ENCODE peak calls at places on chromosome 18, in six cellular contexts. H, K, B, S, P and I are unnamed samples. For H3K4me1, the result is how much of the 10 kb centered on the place peaks cover.

GRCh38 chr18:8341481-8342230 is 267.6 kb upstream of the RAB12 start:
- DNase-seq in P (peak), H (no peak), B (peak), S (no peak), K (peak), I (no peak)

GRCh38 chr18:24181806-24182205 is 42.9 kb downstream of the CABYR start:
- DNase-seq in S (no peak), H (no peak), K (no peak), P (peak), B (peak), I (no peak)

GRCh38 chr18:48543228-48543627 is 4.4 kb downstream of the CTIF start:
- DNase-seq in K (no peak), B (no peak), P (no peak), S (no peak), H (peak), I (no peak)

GRCh38 chr18:42156266-42156665 is 201.2 kb downstream of the PIK3C3 start:
- DNase-seq in H (no peak), B (no peak), K (no peak), S (no peak), P (no peak), I (no peak)

GRCh38 chr18:3995476-3996102 is 459.5 kb downstream of the DLGAP1 start:
- DNase-seq in P (peak), S (no peak), K (peak), B (peak), H (peak), I (peak)

GRCh38 chr18:9614401-9615279 is at the start of gene PPP4R1:
- DNase-seq in H (peak), B (peak), S (peak), P (peak), K (peak), I (peak)

GRCh38 chr18:27780061-27780740 is 396.7 kb downstream of the CDH2 start:
- DNase-seq in H (no peak), K (no peak), P (no peak), S (no peak), B (no peak), I (no peak)

GRCh38 chr18:9517869-9518268 is 42.6 kb downstream of the RALBP1 start:
- DNase-seq in P (no peak), H (no peak), S (no peak), B (no peak), K (no peak), I (no peak)

GRCh38 chr18:7789853-7790552 is 222.9 kb downstream of the PTPRM start:
- DNase-seq in P (peak), K (peak), S (peak), B (peak), H (peak), I (peak)

GRCh38 chr18:27845897-27846296 is 331.0 kb downstream of the CDH2 start:
- DNase-seq in S (no peak), K (no peak), H (no peak), B (no peak), P (peak), I (no peak)

GRCh38 chr18:56233595-56233994 is 404.8 kb downstream of the TXNL1 start:
- DNase-seq in S (no peak), H (no peak), B (no peak), K (peak), P (peak), I (no peak)

GRCh38 chr18:52875711-52876110 is 535.7 kb downstream of the DCC start:
- DNase-seq in S (no peak), K (no peak), P (no peak), H (no peak), B (no peak), I (no peak)

GRCh38 chr18:75226301-75226955 is 15.8 kb downstream of the TSHZ1 start:
- DNase-seq in P (no peak), K (peak), B (no peak), H (no peak), S (no peak), I (peak)

GRCh38 chr18:49920731-49921130 is 107.4 kb upstream of the ACAA2 start:
- DNase-seq in S (no peak), K (no peak), P (no peak), H (no peak), B (peak), I (peak)

GRCh38 chr18:48468151-48468550 is 59.0 kb upstream of the ZBTB7C start:
- DNase-seq in K (no peak), B (peak), P (no peak), S (no peak), H (no peak), I (no peak)

GRCh38 chr18:56112013-56112749 is 524.2 kb upstream of the TCF4 start:
- DNase-seq in P (no peak), B (no peak), S (no peak), K (peak), H (no peak), I (no peak)

GRCh38 chr18:32714571-32715148 is 58.2 kb downstream of the KLHL14 start:
- DNase-seq in S (peak), K (peak), P (peak), H (peak), B (peak), I (peak)

GRCh38 chr18:54239091-54239490 is 14.6 kb upstream of the MBD2 start:
- DNase-seq in K (no peak), S (no peak), P (no peak), B (peak), H (no peak), I (no peak)

GRCh38 chr18:10660485-10660884 is 134.7 kb downstream of the NAPG start:
- DNase-seq in P (no peak), B (no peak), S (no peak), H (no peak), K (peak), I (no peak)

GRCh38 chr18:64165906-64166305 is 17.0 kb upstream of the LINC00305 start:
- DNase-seq in S (no peak), K (no peak), P (peak), B (no peak), H (no peak), I (no peak)

GRCh38 chr18:22193466-22193865 is 24.1 kb downstream of the GATA6 start:
- DNase-seq in K (no peak), H (no peak), P (peak), B (no peak), S (no peak), I (no peak)

GRCh38 chr18:30566877-30567276 is 475.7 kb downstream of the DSC3 start:
- DNase-seq in H (no peak), S (no peak), P (no peak), K (no peak), B (no peak), I (no peak)

GRCh38 chr18:47724186-47724975 is 206.1 kb downstream of the SMAD2 start:
- DNase-seq in K (no peak), P (no peak), H (no peak), S (no peak), B (no peak), I (no peak)

GRCh38 chr18:73812423-73812822 is 335.2 kb downstream of the FBXO15 start:
- DNase-seq in S (no peak), H (no peak), B (no peak), P (no peak), K (no peak), I (no peak)

GRCh38 chr18:27109403-27109802 is 75.7 kb downstream of the CHST9 start:
- DNase-seq in K (no peak), S (no peak), H (no peak), P (no peak), B (no peak), I (no peak)

GRCh38 chr18:59570101-59570875 is 126.9 kb downstream of the CCBE1 start:
- DNase-seq in K (peak), P (peak), H (no peak), S (no peak), B (no peak), I (no peak)

GRCh38 chr18:9673296-9674251 is 34.5 kb upstream of the RAB31 start:
- DNase-seq in P (peak), K (peak), S (no peak), B (peak), H (peak), I (no peak)

GRCh38 chr18:35889677-35890076 is 82.8 kb upstream of the RMP24 start:
- DNase-seq in K (no peak), B (no peak), S (no peak), H (no peak), P (no peak), I (no peak)

GRCh38 chr18:904135-905090 is at the start of gene ADCYAP1:
- DNase-seq in P (peak), H (peak), K (no peak), S (no peak), B (no peak), I (no peak)

GRCh38 chr18:47899107-47899840 is 31.2 kb downstream of the SMAD2 start:
- DNase-seq in H (no peak), K (peak), B (peak), P (no peak), S (no peak), I (peak)

GRCh38 chr18:40673150-40673549 is 1281.9 kb upstream of the PIK3C3 start:
- DNase-seq in H (no peak), K (no peak), P (no peak), S (no peak), B (no peak), I (no peak)
- H3K14ac ChIP-seq in H (no peak), K (no peak), P (no peak), S (no peak), B (no peak), I (no peak)

DNA sequence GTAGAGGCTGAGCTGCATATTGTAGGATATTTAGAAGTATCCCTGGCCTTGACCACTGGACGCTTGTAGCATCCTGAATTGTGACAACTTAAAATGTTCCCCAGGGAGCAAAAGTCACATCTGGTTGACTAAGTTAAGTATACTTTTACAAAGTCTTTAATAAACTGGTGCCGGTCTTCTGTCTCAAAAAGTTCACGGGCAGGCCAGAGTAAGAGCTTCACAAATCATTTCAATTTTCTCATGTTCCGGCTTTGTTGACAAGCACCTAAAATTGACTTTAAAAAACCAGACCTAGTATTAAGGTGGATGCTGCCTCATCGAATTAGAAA is 18.3 kb downstream of the ATP8B1 start:
- DNase-seq in P (no peak), H (no peak), B (no peak), K (no peak), S (no peak), I (no peak)
- H3K4me1 ChIP-seq in P (under half), H (under half), B (under half), K (under half), S (under half), I (under half)

DNA sequence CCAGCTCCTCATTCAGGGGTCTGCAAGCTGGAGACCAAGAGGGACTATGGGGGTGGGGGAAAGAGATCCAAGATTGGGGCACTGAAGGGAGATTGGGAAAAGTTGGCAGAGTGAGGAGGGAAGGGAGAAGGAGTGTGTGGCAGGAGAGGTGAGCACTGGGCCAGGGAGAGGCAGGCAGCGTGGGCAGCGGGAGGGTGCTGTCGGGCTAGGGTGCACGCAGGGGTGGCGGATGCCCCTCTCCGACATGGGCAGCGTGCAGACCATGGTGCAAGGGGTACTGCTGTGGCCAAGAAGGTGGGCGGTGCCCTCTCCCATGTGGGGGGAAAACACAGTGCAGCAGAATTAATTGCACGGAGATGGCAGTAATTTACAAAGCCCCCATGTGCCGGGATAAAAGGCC is 74.1 kb downstream of the CELF4 start:
- DNase-seq in B (no peak), K (no peak), H (no peak), S (no peak), P (no peak), I (no peak)
- H3K14ac ChIP-seq in B (no peak), K (no peak), H (no peak), S (no peak), P (no peak), I (peak)

DNA sequence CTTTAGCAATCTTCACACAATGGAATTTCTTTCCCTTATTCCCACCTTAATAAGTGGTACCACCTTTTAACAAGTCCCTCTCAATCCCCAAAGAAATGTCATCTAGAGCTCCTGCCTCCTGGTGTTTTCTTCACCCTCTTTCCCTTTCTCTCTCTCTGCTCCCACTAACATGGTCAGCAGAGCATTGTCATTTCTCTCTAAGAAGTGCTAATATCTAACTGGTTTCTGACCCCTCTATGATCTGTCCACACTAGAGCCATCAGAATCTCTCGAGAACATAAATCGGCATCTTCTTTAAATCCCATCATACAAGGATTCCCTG is 161.2 kb upstream of the DTNA start:
- DNase-seq in K (no peak), S (no peak), H (no peak), B (no peak), P (no peak), I (no peak)
- H3K4me1 ChIP-seq in K (under half), S (under half), H (under half), B (under half), P (under half), I (under half)

DNA sequence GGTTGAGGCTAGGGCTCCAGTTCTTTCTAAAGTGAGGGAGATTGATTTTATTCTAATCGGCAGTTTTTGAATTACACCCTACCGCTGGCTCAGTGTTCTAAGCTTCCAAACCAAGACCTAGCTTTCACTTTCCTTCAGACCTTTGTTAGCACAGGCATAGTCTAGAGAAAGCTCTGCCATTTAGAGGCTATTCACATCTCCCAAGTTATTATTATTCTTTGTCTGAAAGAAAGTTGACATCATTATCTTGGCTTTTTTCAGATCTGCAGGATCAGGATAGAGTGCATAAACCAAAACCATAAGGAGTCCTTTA is 276.8 kb downstream of the ASXL3 start:
- DNase-seq in H (no peak), S (no peak), P (no peak), B (no peak), K (no peak), I (no peak)
- H3K14ac ChIP-seq in H (no peak), S (no peak), P (no peak), B (no peak), K (no peak), I (no peak)